ENCODE peak calls at places on chromosomes 5 and 9, in seven cellular contexts. G is T-cell; K is T-helper 22 cell; B is RPMI8226; M is GDM1; J is activated naive CD8-positive, alpha-beta T cell treated with anti-CD3 and anti-CD28 coated beads, Interleukin-2, amount 50 U/mL, for 24 hours; N is left ventricle myocardium inferior. L is an unnamed sample.

GRCh38 chr5:140153255-140153654 is 21.7 kb upstream of the CYSTM1 start:
- DNase-seq in G (no peak), K (no peak), B (no peak), M (no peak), J (no peak), N (no peak), L (no peak)

GRCh38 chr9:133355881-133356357 is 368 bp downstream of the SURF1 start:
- DNase-seq in G (no peak), K (no peak), B (no peak), M (no peak), J (no peak), N (no peak), L (peak)

GRCh38 chr9:132032584-132032945 is 47.1 kb downstream of the MED27 start:
- DNase-seq in G (no peak), K (no peak), B (no peak), M (no peak), J (no peak), N (no peak), L (no peak)

GRCh38 chr9:13461588-13461987 is 182.1 kb upstream of the MPDZ start:
- DNase-seq in G (no peak), K (no peak), B (no peak), M (no peak), J (no peak), N (no peak), L (no peak)

GRCh38 chr9:4068914-4069313 is 231.0 kb downstream of the GLIS3 start:
- DNase-seq in G (no peak), K (no peak), B (no peak), M (no peak), J (no peak), N (no peak), L (no peak)

GRCh38 chr5:131679911-131680310 is 44.9 kb upstream of the RAPGEF6 start:
- DNase-seq in G (no peak), K (no peak), B (no peak), M (no peak), J (no peak), N (no peak), L (no peak)

GRCh38 chr9:117487555-117488175 is 72.8 kb upstream of the ASTN2 start:
- DNase-seq in G (peak), K (no peak), B (peak), M (peak), J (peak), N (peak), L (peak)

GRCh38 chr9:20376780-20377179 is 245.5 kb downstream of the MLLT3 start:
- DNase-seq in G (no peak), K (no peak), B (no peak), M (no peak), J (no peak), N (no peak), L (no peak)

GRCh38 chr5:139482050-139482889 is at the start of gene STING1:
- DNase-seq in G (peak), K (peak), B (peak), M (peak), J (peak), N (peak), L (no peak)

GRCh38 chr5:174119386-174119785 is 73.9 kb downstream of the NSG2 start:
- DNase-seq in G (no peak), K (no peak), B (no peak), M (no peak), J (no peak), N (no peak), L (no peak)

GRCh38 chr5:15623794-15624193 is 123.8 kb downstream of the FBXL7 start:
- DNase-seq in G (no peak), K (no peak), B (no peak), M (no peak), J (no peak), N (no peak), L (no peak)

GRCh38 chr5:90161399-90161798 is 248.2 kb downstream of the CETN3 start:
- DNase-seq in G (no peak), K (no peak), B (peak), M (peak), J (no peak), N (peak), L (peak)

GRCh38 chr5:3006526-3006925 is 255.0 kb upstream of the IRX2 start:
- DNase-seq in G (no peak), K (no peak), B (no peak), M (no peak), J (no peak), N (no peak), L (no peak)

GRCh38 chr5:141192110-141192725 is at the start of gene PCDHB10:
- DNase-seq in G (no peak), K (no peak), B (peak), M (peak), J (peak), N (no peak), L (peak)

GRCh38 chr9:4062966-4063365 is 236.9 kb downstream of the GLIS3 start:
- DNase-seq in G (no peak), K (no peak), B (no peak), M (no peak), J (no peak), N (no peak), L (no peak)

GRCh38 chr9:38160613-38161215 is 91.7 kb upstream of the SHB start:
- DNase-seq in G (peak), K (peak), B (peak), M (peak), J (peak), N (peak), L (peak)

GRCh38 chr5:58751222-58751621 is 168.3 kb downstream of the RAB3C start:
- DNase-seq in G (no peak), K (no peak), B (no peak), M (no peak), J (no peak), N (no peak), L (no peak)

GRCh38 chr9:126122901-126123616 is 203.6 kb upstream of the MVB12B start:
- DNase-seq in G (no peak), K (no peak), B (no peak), M (no peak), J (no peak), N (no peak), L (no peak)

GRCh38 chr9:1083325-1083913 is 33.3 kb downstream of the DMRT2 start:
- DNase-seq in G (no peak), K (no peak), B (peak), M (no peak), J (no peak), N (peak), L (no peak)

GRCh38 chr5:65483474-65484346 is 2.0 kb upstream of the ADAMTS6 start:
- DNase-seq in G (no peak), K (no peak), B (peak), M (peak), J (no peak), N (no peak), L (peak)

GRCh38 chr5:1008451-1009358 is at the start of gene NKD2:
- DNase-seq in G (peak), K (no peak), B (peak), M (no peak), J (peak), N (peak), L (no peak)

GRCh38 chr5:139262414-139263139 is 31.0 kb upstream of the MATR3 start:
- DNase-seq in G (peak), K (peak), B (peak), M (peak), J (peak), N (peak), L (peak)

GRCh38 chr9:573551-574410 is 267.7 kb upstream of the DMRT1 start:
- DNase-seq in G (no peak), K (no peak), B (no peak), M (no peak), J (no peak), N (no peak), L (no peak)

GRCh38 chr9:3578786-3579185 is 53.0 kb upstream of the RFX3 start:
- DNase-seq in G (no peak), K (no peak), B (no peak), M (no peak), J (no peak), N (no peak), L (no peak)

L was measured in Karpas-422.